ENCODE peak calls at places on chromosomes 5 and 9, in seven cellular contexts. One of them, this sample, is unnamed. For H3K36me3, the result is how much of the 10 kb centered on the place peaks cover.

GRCh38 chr5:120684213-120684612 is 220.1 kb downstream of the PRR16 start:
- DNase-seq in fibroblast of lung: peak
- DNase-seq in heart right ventricle: no peak
- DNase-seq in endodermal cell: no peak
- DNase-seq in stomach: no peak
- DNase-seq in colonic mucosa: no peak
- DNase-seq in IMR-90: peak
- DNase-seq in this sample: no peak

GRCh38 chr9:98488578-98489312 is 220.0 kb downstream of the GABBR2 start:
- DNase-seq in colonic mucosa: no peak
- DNase-seq in IMR-90: peak
- DNase-seq in heart right ventricle: no peak
- DNase-seq in stomach: no peak
- DNase-seq in fibroblast of lung: peak
- DNase-seq in endodermal cell: no peak
- DNase-seq in this sample: no peak

GRCh38 chr9:114790521-114790920 is 15.3 kb downstream of the TNFSF15 start:
- DNase-seq in endodermal cell: no peak
- DNase-seq in IMR-90: no peak
- DNase-seq in fibroblast of lung: no peak
- DNase-seq in heart right ventricle: no peak
- DNase-seq in colonic mucosa: no peak
- DNase-seq in stomach: no peak
- DNase-seq in this sample: no peak

GRCh38 chr9:72864327-72864726 is 88.5 kb downstream of the ALDH1A1 start:
- DNase-seq in IMR-90: no peak
- DNase-seq in endodermal cell: no peak
- DNase-seq in colonic mucosa: no peak
- DNase-seq in heart right ventricle: no peak
- DNase-seq in fibroblast of lung: no peak
- DNase-seq in stomach: no peak
- DNase-seq in this sample: no peak

GRCh38 chr9:122393284-122393983 is 22.6 kb downstream of the PTGS1 start:
- DNase-seq in endodermal cell: no peak
- DNase-seq in IMR-90: no peak
- DNase-seq in heart right ventricle: no peak
- DNase-seq in fibroblast of lung: no peak
- DNase-seq in stomach: no peak
- DNase-seq in colonic mucosa: no peak
- DNase-seq in this sample: peak

GRCh38 chr5:136098171-136098570 is 34.5 kb upstream of the SMAD5 start:
- DNase-seq in colonic mucosa: no peak
- DNase-seq in stomach: no peak
- DNase-seq in heart right ventricle: no peak
- DNase-seq in endodermal cell: peak
- DNase-seq in fibroblast of lung: no peak
- DNase-seq in IMR-90: no peak
- DNase-seq in this sample: no peak

GRCh38 chr9:124742940-124743339 is 28.2 kb downstream of the NR6A1 start:
- DNase-seq in heart right ventricle: no peak
- DNase-seq in IMR-90: no peak
- DNase-seq in colonic mucosa: no peak
- DNase-seq in fibroblast of lung: no peak
- DNase-seq in stomach: no peak
- DNase-seq in endodermal cell: no peak
- DNase-seq in this sample: no peak

GRCh38 chr9:79302569-79302968 is 269.2 kb upstream of the TLE4 start:
- DNase-seq in endodermal cell: no peak
- DNase-seq in IMR-90: no peak
- DNase-seq in colonic mucosa: no peak
- DNase-seq in stomach: no peak
- DNase-seq in heart right ventricle: no peak
- DNase-seq in fibroblast of lung: no peak
- DNase-seq in this sample: no peak

GRCh38 chr5:66554211-66554610 is 42.0 kb upstream of the MAST4 start:
- DNase-seq in endodermal cell: no peak
- DNase-seq in IMR-90: no peak
- DNase-seq in fibroblast of lung: no peak
- DNase-seq in stomach: no peak
- DNase-seq in heart right ventricle: no peak
- DNase-seq in colonic mucosa: no peak
- DNase-seq in this sample: no peak

GRCh38 chr5:34684281-34684979 is 28.3 kb downstream of the RAI14 start:
- DNase-seq in heart right ventricle: no peak
- DNase-seq in fibroblast of lung: peak
- DNase-seq in IMR-90: peak
- DNase-seq in colonic mucosa: no peak
- DNase-seq in endodermal cell: peak
- DNase-seq in stomach: no peak
- DNase-seq in this sample: no peak

GRCh38 chr5:180328296-180329137 is 24.6 kb downstream of the GFPT2 start:
- DNase-seq in endodermal cell: peak
- DNase-seq in colonic mucosa: peak
- DNase-seq in heart right ventricle: peak
- DNase-seq in stomach: peak
- DNase-seq in fibroblast of lung: peak
- DNase-seq in IMR-90: peak
- DNase-seq in this sample: peak

GRCh38 chr9:76654575-76654974 is 109.7 kb upstream of the PCA3 start:
- DNase-seq in stomach: no peak
- DNase-seq in heart right ventricle: no peak
- DNase-seq in fibroblast of lung: peak
- DNase-seq in colonic mucosa: no peak
- DNase-seq in IMR-90: peak
- DNase-seq in endodermal cell: no peak
- DNase-seq in this sample: no peak

GRCh38 chr5:10689391-10690081 is 71.5 kb downstream of the DAP start:
- DNase-seq in endodermal cell: peak
- DNase-seq in IMR-90: peak
- DNase-seq in colonic mucosa: no peak
- DNase-seq in fibroblast of lung: no peak
- DNase-seq in stomach: no peak
- DNase-seq in heart right ventricle: no peak
- DNase-seq in this sample: no peak

GRCh38 chr5:1479581-1480188 is 34.4 kb upstream of the SLC6A3 start:
- DNase-seq in heart right ventricle: peak
- DNase-seq in fibroblast of lung: peak
- DNase-seq in endodermal cell: peak
- DNase-seq in IMR-90: peak
- DNase-seq in stomach: peak
- DNase-seq in colonic mucosa: no peak
- DNase-seq in this sample: peak

GRCh38 chr9:96175001-96175400 is 127.0 kb downstream of the HSD17B3 start:
- DNase-seq in endodermal cell: no peak
- DNase-seq in stomach: no peak
- DNase-seq in IMR-90: no peak
- DNase-seq in fibroblast of lung: no peak
- DNase-seq in colonic mucosa: no peak
- DNase-seq in heart right ventricle: no peak
- DNase-seq in this sample: no peak

GRCh38 chr9:114216081-114216480 is 60.7 kb downstream of the COL27A1 start:
- DNase-seq in endodermal cell: no peak
- DNase-seq in IMR-90: peak
- DNase-seq in stomach: peak
- DNase-seq in colonic mucosa: no peak
- DNase-seq in fibroblast of lung: peak
- DNase-seq in heart right ventricle: peak
- DNase-seq in this sample: no peak

GRCh38 chr9:121750715-121751623 is 99.5 kb downstream of the DAB2IP start:
- DNase-seq in colonic mucosa: no peak
- DNase-seq in stomach: peak
- DNase-seq in IMR-90: no peak
- DNase-seq in endodermal cell: peak
- DNase-seq in heart right ventricle: no peak
- DNase-seq in fibroblast of lung: no peak
- DNase-seq in this sample: no peak

GRCh38 chr9:134144801-134145200 is 8.9 kb downstream of the WDR5 start:
- DNase-seq in endodermal cell: no peak
- DNase-seq in stomach: no peak
- DNase-seq in fibroblast of lung: no peak
- DNase-seq in heart right ventricle: no peak
- DNase-seq in colonic mucosa: no peak
- DNase-seq in IMR-90: peak
- DNase-seq in this sample: no peak
- H3K36me3 ChIP-seq in endodermal cell: half or more
- H3K36me3 ChIP-seq in stomach: half or more
- H3K36me3 ChIP-seq in fibroblast of lung: under half
- H3K36me3 ChIP-seq in heart right ventricle: half or more
- H3K36me3 ChIP-seq in colonic mucosa: under half
- H3K36me3 ChIP-seq in IMR-90: half or more
- H3K36me3 ChIP-seq in this sample: under half

GRCh38 chr9:20357207-20357503 is 265.1 kb downstream of the MLLT3 start:
- DNase-seq in fibroblast of lung: no peak
- DNase-seq in IMR-90: no peak
- DNase-seq in endodermal cell: no peak
- DNase-seq in stomach: no peak
- DNase-seq in heart right ventricle: no peak
- DNase-seq in colonic mucosa: no peak
- DNase-seq in this sample: no peak

GRCh38 chr9:20355022-20355421 is 267.3 kb downstream of the MLLT3 start:
- DNase-seq in stomach: no peak
- DNase-seq in IMR-90: peak
- DNase-seq in heart right ventricle: no peak
- DNase-seq in endodermal cell: no peak
- DNase-seq in colonic mucosa: no peak
- DNase-seq in fibroblast of lung: peak
- DNase-seq in this sample: no peak

GRCh38 chr9:20358201-20358600 is 264.1 kb downstream of the MLLT3 start:
- DNase-seq in colonic mucosa: no peak
- DNase-seq in fibroblast of lung: peak
- DNase-seq in IMR-90: peak
- DNase-seq in endodermal cell: no peak
- DNase-seq in stomach: no peak
- DNase-seq in heart right ventricle: no peak
- DNase-seq in this sample: no peak

GRCh38 chr9:20353931-20354652 is 268.2 kb downstream of the MLLT3 start:
- DNase-seq in fibroblast of lung: no peak
- DNase-seq in stomach: no peak
- DNase-seq in colonic mucosa: no peak
- DNase-seq in heart right ventricle: no peak
- DNase-seq in IMR-90: peak
- DNase-seq in endodermal cell: no peak
- DNase-seq in this sample: no peak

GRCh38 chr9:20356392-20357206 is 265.7 kb downstream of the MLLT3 start:
- DNase-seq in IMR-90: peak
- DNase-seq in fibroblast of lung: peak
- DNase-seq in colonic mucosa: peak
- DNase-seq in stomach: peak
- DNase-seq in heart right ventricle: peak
- DNase-seq in endodermal cell: peak
- DNase-seq in this sample: peak
- TF ChIP-seq CTCF in IMR-90: peak
- TF ChIP-seq CTCF in fibroblast of lung: peak
- TF ChIP-seq CTCF in colonic mucosa: peak
- TF ChIP-seq CTCF in stomach: peak
- TF ChIP-seq CTCF in heart right ventricle: peak
- TF ChIP-seq CTCF in endodermal cell: peak
- TF ChIP-seq CTCF in this sample: peak

GRCh38 chr5:31225118-31225517 is 31.6 kb downstream of the CDH6 start:
- DNase-seq in stomach: no peak
- DNase-seq in colonic mucosa: no peak
- DNase-seq in endodermal cell: no peak
- DNase-seq in fibroblast of lung: peak
- DNase-seq in IMR-90: peak
- DNase-seq in heart right ventricle: no peak
- DNase-seq in this sample: no peak
- H3K27ac ChIP-seq in stomach: no peak
- H3K27ac ChIP-seq in colonic mucosa: no peak
- H3K27ac ChIP-seq in endodermal cell: no peak
- H3K27ac ChIP-seq in fibroblast of lung: no peak
- H3K27ac ChIP-seq in IMR-90: peak
- H3K27ac ChIP-seq in heart right ventricle: no peak
- H3K27ac ChIP-seq in this sample: no peak

DNA sequence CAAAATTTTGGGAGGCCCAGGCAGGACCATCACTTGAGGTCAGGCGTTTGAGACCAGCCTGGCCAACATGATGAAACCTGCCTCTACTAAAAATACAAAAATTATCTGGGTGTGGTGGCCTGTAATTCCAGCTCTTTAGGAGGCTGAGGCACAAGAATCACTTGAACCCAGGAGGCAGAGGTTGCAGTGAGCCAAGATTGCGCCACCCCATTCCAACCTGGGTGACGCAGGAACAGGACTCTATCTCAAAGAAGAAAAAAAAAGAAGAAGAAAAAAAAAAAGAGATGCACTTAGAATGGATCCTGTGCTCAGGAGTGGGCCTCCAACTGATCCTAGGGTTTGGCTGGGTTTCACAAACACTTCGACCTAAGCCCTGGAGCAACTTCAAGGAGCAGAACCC is 45.1 kb downstream of the GLDC start:
- DNase-seq in stomach: no peak
- DNase-seq in endodermal cell: no peak
- DNase-seq in colonic mucosa: no peak
- DNase-seq in IMR-90: no peak
- DNase-seq in fibroblast of lung: no peak
- DNase-seq in heart right ventricle: no peak
- DNase-seq in this sample: no peak
- H3K36me3 ChIP-seq in stomach: under half
- H3K36me3 ChIP-seq in endodermal cell: under half
- H3K36me3 ChIP-seq in colonic mucosa: under half
- H3K36me3 ChIP-seq in IMR-90: under half
- H3K36me3 ChIP-seq in fibroblast of lung: under half
- H3K36me3 ChIP-seq in heart right ventricle: under half
- H3K36me3 ChIP-seq in this sample: under half

GRCh38 chr9:35506359-35506758 is 16.4 kb downstream of the RUSC2 start:
- DNase-seq in endodermal cell: no peak
- DNase-seq in stomach: no peak
- DNase-seq in IMR-90: no peak
- DNase-seq in heart right ventricle: no peak
- DNase-seq in colonic mucosa: no peak
- DNase-seq in fibroblast of lung: no peak
- DNase-seq in this sample: no peak

GRCh38 chr9:35510745-35511428 is 21.0 kb downstream of the RUSC2 start:
- DNase-seq in fibroblast of lung: peak
- DNase-seq in heart right ventricle: peak
- DNase-seq in endodermal cell: no peak
- DNase-seq in IMR-90: peak
- DNase-seq in colonic mucosa: peak
- DNase-seq in stomach: peak
- DNase-seq in this sample: no peak

GRCh38 chr9:35511453-35511852 is 21.5 kb downstream of the RUSC2 start:
- DNase-seq in fibroblast of lung: no peak
- DNase-seq in stomach: no peak
- DNase-seq in IMR-90: no peak
- DNase-seq in heart right ventricle: no peak
- DNase-seq in colonic mucosa: no peak
- DNase-seq in endodermal cell: no peak
- DNase-seq in this sample: no peak

GRCh38 chr9:35508069-35508468 is 18.2 kb downstream of the RUSC2 start:
- DNase-seq in colonic mucosa: no peak
- DNase-seq in heart right ventricle: no peak
- DNase-seq in stomach: no peak
- DNase-seq in endodermal cell: no peak
- DNase-seq in fibroblast of lung: no peak
- DNase-seq in IMR-90: peak
- DNase-seq in this sample: no peak

DNA sequence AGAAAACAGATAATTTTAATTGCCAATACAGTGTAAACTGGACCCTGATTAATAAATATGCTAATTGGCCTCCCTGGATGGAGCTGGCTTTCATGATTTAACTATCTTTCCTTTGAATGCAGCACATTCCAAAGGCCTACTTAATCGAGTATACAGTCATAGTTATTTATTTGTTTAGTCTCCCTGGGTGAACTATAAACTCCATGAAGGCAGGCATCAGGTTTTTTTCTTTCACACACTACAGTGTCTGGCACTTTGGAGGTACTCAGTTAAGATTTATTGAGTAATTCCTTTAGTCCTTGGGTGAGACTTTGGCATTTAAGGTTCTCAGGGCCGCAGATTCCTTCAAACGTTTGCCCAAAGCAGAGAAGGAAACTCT is 20.4 kb downstream of the RUSC2 start:
- DNase-seq in heart right ventricle: no peak
- DNase-seq in IMR-90: no peak
- DNase-seq in endodermal cell: no peak
- DNase-seq in fibroblast of lung: no peak
- DNase-seq in stomach: no peak
- DNase-seq in colonic mucosa: no peak
- DNase-seq in this sample: no peak
- TF ChIP-seq CTCF in heart right ventricle: no peak
- TF ChIP-seq CTCF in IMR-90: no peak
- TF ChIP-seq CTCF in endodermal cell: no peak
- TF ChIP-seq CTCF in fibroblast of lung: no peak
- TF ChIP-seq CTCF in stomach: no peak
- TF ChIP-seq CTCF in colonic mucosa: no peak
- TF ChIP-seq CTCF in this sample: no peak